ENCODE peak calls at places on chromosomes 16 and 17, in seven cellular contexts. N, A, F, P, O, T and M are unnamed samples.

GRCh38 chr17:7889166-7889584 is 586 bp downstream of the CHD3 start:
- DNase-seq in N (peak; percentile 55), A (peak; percentile 62), F (peak; percentile 99), P (no peak), O (peak; percentile 83), T (peak; percentile 85), M (peak; percentile 62)

GRCh38 chr16:4366016-4366415 is 5.6 kb upstream of the VASN start:
- DNase-seq in N (no peak), A (no peak), F (no peak), P (no peak), O (no peak), T (no peak), M (no peak)

GRCh38 chr17:34220045-34220775 is 34.9 kb upstream of the CCL2 start:
- DNase-seq in N (no peak), A (no peak), F (no peak), P (no peak), O (no peak), T (no peak), M (no peak)

GRCh38 chr17:4033751-4034251 is 69.6 kb upstream of the ATP2A3 start:
- DNase-seq in N (no peak), A (no peak), F (no peak), P (no peak), O (no peak), T (no peak), M (no peak)

GRCh38 chr17:82614095-82614631 is 34.1 kb downstream of the WDR45B start:
- DNase-seq in N (no peak), A (no peak), F (no peak), P (no peak), O (no peak), T (no peak), M (no peak)

GRCh38 chr16:87924041-87924851 is 12.1 kb downstream of the CA5A start:
- DNase-seq in N (no peak), A (no peak), F (no peak), P (peak; percentile 90), O (no peak), T (no peak), M (no peak)

GRCh38 chr17:50266384-50267073 is 7.7 kb upstream of the TMEM92 start:
- DNase-seq in N (no peak), A (no peak), F (peak; percentile 92), P (peak; percentile 17), O (peak; percentile 92), T (peak; percentile 93), M (no peak)

GRCh38 chr17:64653325-64653984 is 8.7 kb downstream of the SMURF2 start:
- DNase-seq in N (no peak), A (no peak), F (no peak), P (no peak), O (peak; percentile 58), T (peak; percentile 50), M (no peak)

GRCh38 chr16:12119562-12119961 is 143.0 kb downstream of the SNX29 start:
- DNase-seq in N (no peak), A (no peak), F (no peak), P (no peak), O (peak; percentile 6), T (no peak), M (no peak)

GRCh38 chr16:83705856-83706255 is 101.9 kb upstream of the HSBP1 start:
- DNase-seq in N (no peak), A (no peak), F (no peak), P (no peak), O (peak; percentile 84), T (no peak), M (no peak)

GRCh38 chr16:2365397-2365796 is 24.9 kb upstream of the ABCA3 start:
- DNase-seq in N (no peak), A (no peak), F (no peak), P (no peak), O (no peak), T (no peak), M (no peak)

GRCh38 chr16:15466886-15467781 is 32.7 kb downstream of the BMERB1 start:
- DNase-seq in N (no peak), A (no peak), F (no peak), P (no peak), O (no peak), T (no peak), M (no peak)
- TF ChIP-seq CTCF in N (no peak), A (no peak), F (peak; percentile 21), P (no peak), O (no peak), T (peak; percentile 5), M (no peak)

DNA sequence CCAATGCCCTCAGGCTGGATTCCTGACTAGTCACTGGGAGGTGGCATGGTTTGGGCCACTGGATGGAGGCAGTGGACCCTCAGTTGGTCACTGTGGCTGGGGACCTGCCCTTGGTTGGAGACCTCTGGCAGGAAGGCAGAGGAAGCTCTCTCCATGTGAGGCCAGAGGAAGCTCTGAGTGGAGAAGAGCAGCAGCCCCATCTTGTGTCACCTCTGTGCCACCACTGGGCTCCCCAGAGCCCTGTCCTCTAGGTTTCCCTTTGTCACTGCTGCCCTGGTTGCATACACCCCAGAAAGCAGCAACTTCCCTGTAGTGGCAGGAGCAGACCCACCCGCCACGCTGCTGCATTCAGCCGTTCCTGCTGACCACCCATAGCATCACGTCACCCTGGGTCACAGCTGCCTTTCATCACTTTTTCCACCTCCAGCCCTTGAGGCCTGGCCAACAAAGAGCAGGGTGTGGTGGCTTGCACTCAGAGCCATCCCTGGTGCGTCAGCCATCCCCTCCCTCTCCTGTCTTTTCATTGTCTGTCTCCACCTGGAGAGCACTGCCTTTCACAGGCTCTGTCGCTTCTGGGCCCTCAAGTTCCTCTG is 11.9 kb downstream of the CTRL start:
- DNase-seq in N (no peak), A (no peak), F (no peak), P (no peak), O (no peak), T (no peak), M (no peak)
- TF ChIP-seq CTCF in N (no peak), A (no peak), F (no peak), P (peak; percentile 9), O (no peak), T (no peak), M (no peak)

GRCh38 chr16:81882559-81882958 is 103.5 kb downstream of the PLCG2 start:
- DNase-seq in N (no peak), A (no peak), F (no peak), P (no peak), O (no peak), T (no peak), M (no peak)

GRCh38 chr16:81878529-81878928 is 99.4 kb downstream of the PLCG2 start:
- DNase-seq in N (no peak), A (no peak), F (no peak), P (no peak), O (no peak), T (no peak), M (no peak)

GRCh38 chr16:81881228-81881627 is 102.1 kb downstream of the PLCG2 start:
- DNase-seq in N (no peak), A (no peak), F (no peak), P (no peak), O (no peak), T (no peak), M (no peak)

GRCh38 chr16:81880816-81881215 is 101.7 kb downstream of the PLCG2 start:
- DNase-seq in N (no peak), A (no peak), F (no peak), P (no peak), O (no peak), T (no peak), M (no peak)

DNA sequence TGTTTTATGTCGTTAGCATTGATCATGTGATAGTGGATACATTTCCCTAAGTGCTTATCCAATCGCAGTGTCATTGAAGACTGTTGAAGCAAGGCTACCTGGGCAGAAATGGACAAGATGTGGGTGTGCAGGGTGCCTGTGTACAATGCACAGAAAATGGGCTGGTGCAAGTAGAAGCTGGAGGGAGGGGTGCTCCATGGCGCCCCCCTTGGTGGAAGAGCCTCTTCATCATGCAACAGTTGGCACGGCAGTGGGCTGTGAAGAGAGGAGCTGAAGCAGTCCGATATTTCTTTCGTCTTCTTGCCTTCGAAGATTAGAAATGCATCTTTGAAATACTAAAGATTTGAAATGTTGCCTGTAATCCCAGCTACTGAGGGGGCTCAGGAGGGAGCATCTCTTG is 100.5 kb downstream of the PLCG2 start:
- DNase-seq in N (peak; percentile 68), A (peak; percentile 48), F (no peak), P (no peak), O (no peak), T (no peak), M (peak; percentile 8)
- TF ChIP-seq CTCF in N (peak; percentile 83), A (peak; percentile 68), F (no peak), P (peak; percentile 30), O (no peak), T (peak; percentile 38), M (peak; percentile 29)

GRCh38 chr16:70390774-70391173 is 44.1 kb downstream of the DDX19A start:
- DNase-seq in N (no peak), A (no peak), F (no peak), P (no peak), O (no peak), T (no peak), M (no peak)

GRCh38 chr16:70391881-70392481 is 45.3 kb downstream of the DDX19A start:
- DNase-seq in N (no peak), A (no peak), F (no peak), P (no peak), O (peak; percentile 50), T (peak; percentile 48), M (no peak)

GRCh38 chr16:70388281-70388680 is 41.6 kb downstream of the DDX19A start:
- DNase-seq in N (no peak), A (no peak), F (no peak), P (no peak), O (no peak), T (no peak), M (no peak)

GRCh38 chr16:70392606-70393005 is 45.9 kb downstream of the DDX19A start:
- DNase-seq in N (no peak), A (no peak), F (no peak), P (no peak), O (no peak), T (no peak), M (no peak)

DNA sequence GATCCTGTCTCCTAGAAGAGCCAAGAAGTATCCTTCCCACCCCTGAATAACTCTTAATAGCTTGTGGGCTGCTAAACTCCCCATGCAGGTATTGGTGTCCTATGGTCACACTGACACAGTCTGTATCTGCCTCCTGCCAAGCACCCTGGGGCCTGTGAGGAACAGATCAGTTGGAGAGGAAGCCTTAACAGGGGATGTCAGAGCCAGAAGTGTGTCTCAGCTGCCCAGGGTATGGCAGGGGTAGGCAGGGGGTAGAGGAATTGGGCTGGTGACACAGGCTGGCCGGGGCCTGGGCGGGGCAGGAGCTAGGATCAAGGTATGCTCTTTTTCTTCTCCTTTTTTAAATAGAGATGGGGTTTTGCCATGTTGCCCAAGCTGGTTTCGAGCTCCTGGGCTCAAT is 44.7 kb downstream of the DDX19A start:
- DNase-seq in N (no peak), A (no peak), F (no peak), P (no peak), O (no peak), T (no peak), M (no peak)
- TF ChIP-seq CTCF in N (no peak), A (no peak), F (no peak), P (no peak), O (no peak), T (no peak), M (no peak)

GRCh38 chr16:24908716-24909115 is 63.0 kb downstream of the SLC5A11 start:
- DNase-seq in N (no peak), A (no peak), F (no peak), P (no peak), O (no peak), T (no peak), M (no peak)
- TF ChIP-seq CTCF in N (no peak), A (no peak), F (no peak), P (no peak), O (no peak), T (no peak), M (no peak)